ENCODE peak calls at places on chromosome X, in six cellular contexts. R, I, K, V, G and X are unnamed samples.

GRCh38 chrX:129792586-129793291 is 13.0 kb downstream of the SASH3 start:
- DNase-seq in R (no peak), I (no peak), K (no peak), V (no peak), G (no peak), X (no peak)

GRCh38 chrX:141468940-141469339 is 115.6 kb downstream of the SPANXA1 start:
- DNase-seq in R (no peak), I (no peak), K (no peak), V (no peak), G (no peak), X (no peak)

GRCh38 chrX:151974336-151975227 is at the start of gene GABRE:
- DNase-seq in R (peak), I (no peak), K (no peak), V (no peak), G (no peak), X (no peak)

GRCh38 chrX:134406230-134406794 is 53.7 kb upstream of the HPRT1 start:
- DNase-seq in R (no peak), I (no peak), K (no peak), V (no peak), G (no peak), X (peak)

GRCh38 chrX:113384628-113385027 is 544.0 kb upstream of the AMOT start:
- DNase-seq in R (no peak), I (no peak), K (peak), V (no peak), G (no peak), X (no peak)

GRCh38 chrX:10296581-10296980 is 139.8 kb downstream of the CLCN4 start:
- DNase-seq in R (no peak), I (no peak), K (no peak), V (no peak), G (no peak), X (no peak)

GRCh38 chrX:119041175-119041574 is 31.6 kb upstream of the CT47C1 start:
- DNase-seq in R (no peak), I (peak), K (no peak), V (no peak), G (no peak), X (no peak)

GRCh38 chrX:120377179-120377578 is 15.3 kb downstream of the ATP1B4 start:
- DNase-seq in R (no peak), I (no peak), K (no peak), V (no peak), G (no peak), X (no peak)

GRCh38 chrX:15471016-15471415 is 22.1 kb downstream of the PIR start:
- DNase-seq in R (peak), I (peak), K (peak), V (no peak), G (peak), X (no peak)

GRCh38 chrX:17986440-17986839 is 125.3 kb upstream of the RAI2 start:
- DNase-seq in R (no peak), I (no peak), K (no peak), V (no peak), G (no peak), X (no peak)

GRCh38 chrX:9339603-9340569 is 125.0 kb upstream of the TBL1X start:
- DNase-seq in R (no peak), I (no peak), K (no peak), V (no peak), G (no peak), X (no peak)

GRCh38 chrX:153448556-153449280 is 2.9 kb upstream of the TREX2 start:
- DNase-seq in R (no peak), I (no peak), K (no peak), V (no peak), G (no peak), X (no peak)

GRCh38 chrX:47313056-47313455 is 57.3 kb upstream of the ZNF157 start:
- DNase-seq in R (no peak), I (no peak), K (no peak), V (no peak), G (no peak), X (no peak)

GRCh38 chrX:151982217-151982616 is 7.7 kb upstream of the GABRE start:
- DNase-seq in R (no peak), I (no peak), K (no peak), V (no peak), G (no peak), X (no peak)

GRCh38 chrX:148290937-148291336 is 209.5 kb upstream of the AFF2 start:
- DNase-seq in R (no peak), I (no peak), K (no peak), V (no peak), G (no peak), X (no peak)

GRCh38 chrX:154046262-154046771 is 26.6 kb upstream of the IRAK1 start:
- DNase-seq in R (no peak), I (peak), K (no peak), V (no peak), G (no peak), X (no peak)

GRCh38 chrX:107736781-107737531 is 38.6 kb downstream of the TSC22D3 start:
- DNase-seq in R (peak), I (no peak), K (no peak), V (no peak), G (no peak), X (no peak)

GRCh38 chrX:134677332-134677731 is 19.1 kb upstream of the PLAC1 start:
- DNase-seq in R (no peak), I (no peak), K (no peak), V (no peak), G (no peak), X (no peak)

GRCh38 chrX:154490414-154491083 is at the start of gene SLC10A3:
- DNase-seq in R (peak), I (peak), K (peak), V (peak), G (peak), X (peak)

GRCh38 chrX:135185795-135186443 is 14.7 kb upstream of the CT55 start:
- DNase-seq in R (peak), I (peak), K (no peak), V (no peak), G (peak), X (peak)

GRCh38 chrX:46849933-46850332 is 13.1 kb downstream of the RP2 start:
- DNase-seq in R (no peak), I (peak), K (no peak), V (no peak), G (no peak), X (no peak)

GRCh38 chrX:24321741-24322395 is 8.0 kb upstream of the SUPT20HL2 start:
- DNase-seq in R (no peak), I (no peak), K (no peak), V (no peak), G (no peak), X (no peak)

GRCh38 chrX:120147537-120147936 is 10.9 kb upstream of the RHOXF2 start:
- DNase-seq in R (no peak), I (no peak), K (no peak), V (no peak), G (no peak), X (no peak)

GRCh38 chrX:38798956-38799355 is 2.3 kb upstream of the MID1IP1 start:
- DNase-seq in R (no peak), I (no peak), K (no peak), V (no peak), G (no peak), X (no peak)

GRCh38 chrX:131752493-131753198 is 208.8 kb downstream of the OR13H1 start:
- DNase-seq in R (no peak), I (peak), K (no peak), V (no peak), G (no peak), X (no peak)

GRCh38 chrX:24081661-24082154 is 27.0 kb downstream of the EIF2S3 start:
- DNase-seq in R (peak), I (peak), K (no peak), V (no peak), G (peak), X (peak)

GRCh38 chrX:21723097-21723496 is 34.8 kb downstream of the SMPX start:
- DNase-seq in R (no peak), I (no peak), K (no peak), V (no peak), G (no peak), X (no peak)

GRCh38 chrX:100649550-100650356 is 5.8 kb downstream of the SRPX2 start:
- DNase-seq in R (no peak), I (no peak), K (no peak), V (no peak), G (no peak), X (no peak)